ENCODE peak calls at places on chromosomes 6 and 20, in six cellular contexts. F is GM12878, L is K562, W is HCT116, U is H1, M is SK-N-SH. S is an unnamed sample.
A peak's percentile ranks its signal among the peaks of the same experiment; 100 is the strongest.

GRCh38 chr20:15887387-15887786 is 685.9 kb downstream of the KIF16B start:
- DNase-seq in F (no peak), L (no peak), W (no peak), U (no peak), M (no peak), S (no peak)

GRCh38 chr20:57671662-57672061 is 38.2 kb downstream of the PMEPA1 start:
- DNase-seq in F (no peak), L (no peak), W (no peak), U (no peak), M (peak; percentile 57), S (no peak)

GRCh38 chr6:74609857-74610256 is 596.0 kb downstream of the COL12A1 start:
- DNase-seq in F (no peak), L (no peak), W (no peak), U (no peak), M (no peak), S (no peak)

GRCh38 chr6:36823421-36824096 is 15.7 kb downstream of the CPNE5 start:
- DNase-seq in F (no peak), L (no peak), W (no peak), U (no peak), M (no peak), S (no peak)

GRCh38 chr6:26216886-26217713 is 129.9 kb downstream of the HFE start:
- DNase-seq in F (no peak), L (peak; percentile 97), W (no peak), U (peak; percentile 87), M (no peak), S (no peak)

GRCh38 chr20:35146299-35146921 is 726 bp downstream of the EDEM2 start:
- DNase-seq in F (no peak), L (peak; percentile 61), W (no peak), U (no peak), M (peak; percentile 71), S (peak; percentile 19)

GRCh38 chr20:45343867-45344721 is 4.1 kb downstream of the SDC4 start:
- DNase-seq in F (no peak), L (peak; percentile 80), W (peak; percentile 72), U (no peak), M (no peak), S (peak; percentile 72)

GRCh38 chr20:58875541-58876134 is 23.1 kb downstream of the GNAS start:
- DNase-seq in F (no peak), L (peak; percentile 53), W (no peak), U (no peak), M (no peak), S (no peak)

GRCh38 chr6:91506509-91506908 is 919.6 kb upstream of the MAP3K7 start:
- DNase-seq in F (no peak), L (no peak), W (no peak), U (no peak), M (no peak), S (peak; percentile 75)

GRCh38 chr20:11810316-11811130 is 107.2 kb upstream of the BTBD3 start:
- DNase-seq in F (no peak), L (no peak), W (no peak), U (no peak), M (no peak), S (no peak)

GRCh38 chr6:93059911-93060310 is 359.4 kb downstream of the EPHA7 start:
- DNase-seq in F (no peak), L (no peak), W (no peak), U (no peak), M (no peak), S (no peak)

GRCh38 chr6:160750276-160750689 is 48.2 kb downstream of the PLG start:
- DNase-seq in F (peak; percentile 39), L (peak; percentile 65), W (peak; percentile 18), U (peak; percentile 76), M (no peak), S (peak; percentile 36)

GRCh38 chr20:57219071-57219677 is 47.3 kb downstream of the BMP7 start:
- DNase-seq in F (no peak), L (no peak), W (no peak), U (no peak), M (no peak), S (no peak)

GRCh38 chr20:51467971-51468626 is 74.4 kb downstream of the NFATC2 start:
- DNase-seq in F (no peak), L (no peak), W (no peak), U (no peak), M (no peak), S (no peak)

GRCh38 chr6:56664007-56664406 is 21.3 kb upstream of the DST start:
- DNase-seq in F (no peak), L (no peak), W (no peak), U (no peak), M (no peak), S (no peak)

GRCh38 chr6:167153523-167153959 is 4.2 kb downstream of the GPR31 start:
- DNase-seq in F (peak; percentile 78), L (no peak), W (no peak), U (no peak), M (no peak), S (no peak)

GRCh38 chr6:1383729-1384548 is 5.4 kb upstream of the FOXF2 start:
- DNase-seq in F (no peak), L (no peak), W (no peak), U (no peak), M (no peak), S (no peak)

GRCh38 chr20:51082988-51083387 is 60.1 kb upstream of the KCNG1 start:
- DNase-seq in F (no peak), L (no peak), W (no peak), U (no peak), M (no peak), S (no peak)

GRCh38 chr6:167839755-167840154 is 13.0 kb downstream of the AFDN start:
- DNase-seq in F (no peak), L (peak; percentile 67), W (no peak), U (no peak), M (no peak), S (no peak)

GRCh38 chr6:139473239-139473701 is 98.8 kb upstream of the CITED2 start:
- DNase-seq in F (no peak), L (no peak), W (no peak), U (no peak), M (no peak), S (no peak)

GRCh38 chr20:40524071-40524470 is 165.0 kb downstream of the MAFB start:
- DNase-seq in F (no peak), L (no peak), W (no peak), U (no peak), M (no peak), S (no peak)

GRCh38 chr6:130119211-130119610 is 100.8 kb downstream of the L3MBTL3 start:
- DNase-seq in F (no peak), L (no peak), W (no peak), U (no peak), M (no peak), S (no peak)

DNA sequence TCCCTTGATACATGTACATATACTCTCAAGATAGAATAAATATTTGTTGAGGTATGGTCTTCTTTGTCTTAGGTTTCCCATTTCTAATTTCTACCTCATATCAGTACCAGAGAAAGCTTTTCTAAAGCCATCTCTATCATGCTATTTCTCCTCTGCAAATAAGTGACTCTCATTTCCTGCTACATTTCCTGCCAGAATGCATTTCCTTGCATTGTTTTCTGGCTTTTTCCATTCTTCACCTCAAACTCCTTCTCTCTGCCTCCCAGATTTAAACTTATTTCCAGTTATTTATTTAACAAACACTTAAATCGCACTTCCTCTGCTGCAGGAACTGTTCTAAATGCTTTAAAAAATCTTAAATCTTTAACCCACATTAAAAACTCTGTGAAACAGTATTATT is 74.4 kb upstream of the STMND1 start:
- DNase-seq in F (no peak), L (no peak), W (no peak), U (no peak), M (no peak), S (no peak)
- TF ChIP-seq JUND in F (no peak), L (no peak), W (no peak), U (no peak), M (no peak), S (no peak)

GRCh38 chr6:154386848-154387717 is 30.5 kb upstream of the IPCEF1 start:
- DNase-seq in F (no peak), L (no peak), W (no peak), U (no peak), M (no peak), S (no peak)
- TF ChIP-seq JUND in F (no peak), L (no peak), W (no peak), U (no peak), M (peak; percentile 94), S (no peak)

DNA sequence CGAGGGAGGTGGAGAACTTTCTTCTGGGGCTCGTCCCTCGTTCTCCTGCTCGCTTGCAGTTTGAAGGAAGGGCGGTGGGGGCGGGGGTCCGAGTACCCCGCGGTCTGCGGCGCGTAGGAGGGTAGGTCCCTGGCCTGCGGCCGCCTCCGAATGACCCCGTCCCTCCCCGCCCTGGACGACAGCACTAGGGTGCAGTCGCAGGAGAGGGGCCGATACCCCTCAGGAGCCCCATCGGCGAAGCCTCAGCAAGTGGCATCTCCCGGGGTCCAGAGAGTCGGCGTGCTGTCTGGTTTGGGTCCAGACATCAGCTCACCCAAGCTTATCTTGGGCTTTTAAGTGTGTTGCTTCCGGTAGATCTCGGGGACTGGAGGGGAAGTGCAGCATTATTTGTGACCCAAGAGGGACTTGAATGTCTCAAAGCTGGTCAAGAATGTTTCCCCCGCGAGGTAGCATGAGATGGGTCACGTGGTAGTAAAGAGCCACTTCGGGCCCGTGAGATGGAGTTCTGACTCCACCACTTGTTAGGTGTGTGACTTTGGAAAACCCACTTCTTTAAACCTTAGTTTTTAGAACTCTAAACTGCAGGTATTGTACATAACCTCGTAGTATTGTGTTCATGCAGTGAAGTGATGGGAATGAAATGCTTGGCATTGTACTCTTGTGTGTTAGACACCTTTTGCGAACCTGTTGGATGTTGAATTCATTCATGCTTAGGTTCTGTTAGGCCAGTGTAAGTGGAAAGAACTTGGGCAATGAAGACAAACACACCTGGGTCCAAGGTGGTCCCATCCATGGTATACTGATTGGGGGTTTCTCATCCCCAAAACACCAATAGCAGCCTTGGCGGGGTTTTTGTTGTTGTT is 916 bp downstream of the ANKRD6 start:
- DNase-seq in F (peak; percentile 24), L (peak; percentile 12), W (no peak), U (peak; percentile 64), M (no peak), S (peak; percentile 30)
- TF ChIP-seq JUND in F (no peak), L (no peak), W (no peak), U (no peak), M (no peak), S (no peak)

GRCh38 chr6:154404791-154405400 is 48.3 kb upstream of the IPCEF1 start:
- DNase-seq in F (no peak), L (no peak), W (no peak), U (no peak), M (no peak), S (no peak)

GRCh38 chr6:154403803-154404202 is 47.2 kb upstream of the IPCEF1 start:
- DNase-seq in F (no peak), L (no peak), W (no peak), U (no peak), M (peak; percentile 25), S (no peak)

GRCh38 chr6:154406869-154407268 is 50.3 kb upstream of the IPCEF1 start:
- DNase-seq in F (no peak), L (no peak), W (no peak), U (no peak), M (no peak), S (no peak)

GRCh38 chr6:154407440-154407839 is 50.8 kb upstream of the IPCEF1 start:
- DNase-seq in F (no peak), L (no peak), W (no peak), U (no peak), M (no peak), S (no peak)

DNA sequence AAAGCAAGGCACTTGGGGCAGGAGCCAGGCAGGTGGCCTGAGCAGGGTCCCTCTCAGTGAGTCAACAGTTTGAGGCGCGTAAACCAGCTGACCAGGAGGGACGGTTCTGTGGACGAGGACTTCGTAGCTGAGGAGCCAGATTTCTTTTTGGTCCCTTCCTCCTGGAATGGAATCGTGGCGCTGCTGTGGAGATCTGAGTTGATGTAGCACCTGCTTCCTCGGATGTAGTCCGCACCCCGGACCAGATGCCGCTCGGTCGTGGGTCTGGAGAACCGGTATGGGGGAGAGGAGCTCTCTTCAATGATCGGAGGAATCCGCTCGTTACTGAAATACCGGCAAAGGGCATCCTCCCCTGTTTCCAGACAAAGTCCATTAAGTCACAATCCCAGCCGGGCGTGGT is 49.7 kb upstream of the IPCEF1 start:
- DNase-seq in F (no peak), L (no peak), W (no peak), U (no peak), M (no peak), S (no peak)
- TF ChIP-seq JUND in F (no peak), L (no peak), W (no peak), U (no peak), M (no peak), S (no peak)

S was measured in T47D.